ENCODE peak calls at places on chromosome 2, in five cellular contexts. K, B, D, J and U are unnamed samples.

GRCh38 chr2:9318461-9319337 is 104.6 kb downstream of the ITGB1BP1 start:
- DNase-seq in K (peak; percentile 65), B (peak; percentile 76), D (no peak), J (peak; percentile 82), U (peak; percentile 82)

GRCh38 chr2:201233192-201234166 is 26.9 kb upstream of the CASP8 start:
- DNase-seq in K (peak; percentile 92), B (peak; percentile 87), D (peak; percentile 92), J (peak; percentile 63), U (peak; percentile 66)

GRCh38 chr2:10489842-10490555 is 41.9 kb upstream of the ODC1 start:
- DNase-seq in K (no peak), B (peak; percentile 10), D (no peak), J (no peak), U (peak; percentile 12)

GRCh38 chr2:38159621-38160020 is 83.7 kb upstream of the CYP1B1 start:
- DNase-seq in K (no peak), B (no peak), D (no peak), J (no peak), U (no peak)

GRCh38 chr2:159093496-159093895 is 125.1 kb downstream of the TANC1 start:
- DNase-seq in K (peak; percentile 29), B (no peak), D (no peak), J (no peak), U (no peak)

GRCh38 chr2:2222931-2223330 is 108.1 kb downstream of the MYT1L start:
- DNase-seq in K (no peak), B (no peak), D (no peak), J (no peak), U (no peak)

GRCh38 chr2:241248897-241249296 is 60.4 kb downstream of the ANO7 start:
- DNase-seq in K (no peak), B (no peak), D (no peak), J (no peak), U (no peak)

GRCh38 chr2:225434014-225434413 is 34.5 kb downstream of the NYAP2 start:
- DNase-seq in K (no peak), B (no peak), D (no peak), J (no peak), U (no peak)

GRCh38 chr2:32484907-32485306 is 128.1 kb downstream of the BIRC6 start:
- DNase-seq in K (no peak), B (no peak), D (peak; percentile 29), J (no peak), U (no peak)

GRCh38 chr2:28408764-28409599 is 16.3 kb downstream of the FOSL2 start:
- DNase-seq in K (peak; percentile 61), B (no peak), D (no peak), J (peak; percentile 36), U (peak; percentile 68)

GRCh38 chr2:149136111-149136510 is 97.6 kb downstream of the LYPD6B start:
- DNase-seq in K (no peak), B (no peak), D (no peak), J (no peak), U (no peak)

GRCh38 chr2:38128653-38129052 is 52.7 kb upstream of the CYP1B1 start:
- DNase-seq in K (no peak), B (no peak), D (no peak), J (no peak), U (peak; percentile 78)

GRCh38 chr2:96839288-96839874 is 4.4 kb downstream of the ANKRD23 start:
- DNase-seq in K (peak; percentile 85), B (peak; percentile 82), D (no peak), J (peak; percentile 70), U (no peak)

GRCh38 chr2:221444106-221444505 is 128.0 kb downstream of the EPHA4 start:
- DNase-seq in K (peak; percentile 17), B (no peak), D (no peak), J (no peak), U (no peak)

GRCh38 chr2:603427-603826 is 73.8 kb downstream of the TMEM18 start:
- DNase-seq in K (no peak), B (no peak), D (no peak), J (no peak), U (no peak)

GRCh38 chr2:188181439-188181838 is 110.2 kb upstream of the GULP1 start:
- DNase-seq in K (no peak), B (no peak), D (no peak), J (no peak), U (no peak)

GRCh38 chr2:217650716-217651360 is 352.0 kb downstream of the TNS1 start:
- DNase-seq in K (no peak), B (no peak), D (peak; percentile 52), J (no peak), U (no peak)

GRCh38 chr2:182318466-182319309 is 108.1 kb downstream of the PDE1A start:
- DNase-seq in K (no peak), B (no peak), D (no peak), J (no peak), U (no peak)

GRCh38 chr2:144567745-144568144 is 47.8 kb upstream of the ZEB2 start:
- DNase-seq in K (no peak), B (no peak), D (no peak), J (no peak), U (no peak)

GRCh38 chr2:126655500-126656310 is at the start of gene GYPC:
- DNase-seq in K (peak; percentile 55), B (peak; percentile 47), D (peak; percentile 85), J (peak; percentile 77), U (peak; percentile 92)

GRCh38 chr2:159262226-159262625 is 24.3 kb downstream of the WDSUB1 start:
- DNase-seq in K (no peak), B (no peak), D (no peak), J (no peak), U (no peak)

GRCh38 chr2:152718909-152719645 is 657 bp downstream of the ARL6IP6 start:
- DNase-seq in K (peak; percentile 81), B (peak; percentile 51), D (peak; percentile 87), J (no peak), U (peak; percentile 65)

GRCh38 chr2:190466819-190467444 is 58.8 kb downstream of the MFSD6 start:
- DNase-seq in K (no peak), B (no peak), D (no peak), J (no peak), U (no peak)

GRCh38 chr2:10541081-10541480 is 93.0 kb upstream of the ODC1 start:
- DNase-seq in K (no peak), B (no peak), D (no peak), J (no peak), U (no peak)

GRCh38 chr2:135785032-135785431 is 43.4 kb downstream of the UBXN4 start:
- DNase-seq in K (no peak), B (no peak), D (no peak), J (no peak), U (no peak)

GRCh38 chr2:135782231-135782630 is 40.6 kb downstream of the UBXN4 start:
- DNase-seq in K (no peak), B (no peak), D (no peak), J (no peak), U (no peak)

GRCh38 chr2:135783416-135783815 is 41.8 kb downstream of the UBXN4 start:
- DNase-seq in K (no peak), B (no peak), D (no peak), J (no peak), U (no peak)
- H3K36me3 ChIP-seq in K (peaks cover 61% of the 10 kb centered on the region), B (peaks cover 89% of the 10 kb centered on the region), D (peaks cover 65% of the 10 kb centered on the region), J (no peaks in the 10 kb centered on the region), U (peaks cover 20% of the 10 kb centered on the region)

GRCh38 chr2:138494265-138494966 is 7.2 kb upstream of the SPOPL start:
- DNase-seq in K (no peak), B (no peak), D (no peak), J (no peak), U (no peak)
- TF ChIP-seq EP300 in K (no peak), B (no peak), D (no peak), J (no peak), U (no peak)

GRCh38 chr2:239104800-239105199 is 256.9 kb downstream of the TWIST2 start:
- DNase-seq in K (no peak), B (no peak), D (no peak), J (no peak), U (no peak)
- H3K36me3 ChIP-seq in K (peaks cover 21% of the 10 kb centered on the region), B (peaks cover 100% of the 10 kb centered on the region), D (peaks cover 2% of the 10 kb centered on the region), J (no peaks in the 10 kb centered on the region), U (peaks cover 100% of the 10 kb centered on the region)

GRCh38 chr2:26640781-26641564 is at the start of gene CIB4:
- DNase-seq in K (no peak), B (peak; percentile 20), D (no peak), J (no peak), U (no peak)
- TF ChIP-seq EP300 in K (no peak), B (no peak), D (no peak), J (no peak), U (no peak)